ENCODE peak calls at places on chromosomes 7 and 10, in ten cellular contexts. A is sigmoid colon; E is heart right ventricle; N is aorta; B is GM12878; W is colonic mucosa; I is thoracic aorta; U is stomach; T is effector memory CD4-positive, alpha-beta T cell; F is GM23338. D is an unnamed sample.

GRCh38 chr7:85285502-85285901 is 98.6 kb upstream of the SEMA3D start:
- DNase-seq in B (no peak), T (no peak), A (no peak), U (no peak), N (no peak), E (no peak), I (no peak), F (no peak), W (no peak), D (no peak)

GRCh38 chr10:84329094-84329611 is 764 bp downstream of the CCSER2 start:
- DNase-seq in T (peak; percentile 62), E (peak; percentile 17), I (no peak), U (no peak), F (peak; percentile 60), B (no peak), N (no peak), W (peak; percentile 60), A (no peak), D (peak; percentile 87)

GRCh38 chr10:27192284-27192683 is 37.1 kb downstream of the MASTL start:
- DNase-seq in I (peak; percentile 19), E (no peak), W (no peak), A (no peak), B (no peak), F (no peak), T (no peak), U (no peak), N (no peak), D (no peak)

GRCh38 chr7:90311185-90311584 is 9.9 kb downstream of the FAM237B start:
- DNase-seq in T (no peak), B (no peak), E (no peak), I (no peak), F (no peak), N (no peak), W (no peak), U (no peak), A (no peak), D (no peak)

GRCh38 chr10:43857206-43857952 is 208.7 kb upstream of the ZNF32 start:
- DNase-seq in U (no peak), I (no peak), F (no peak), N (no peak), W (no peak), T (no peak), A (no peak), E (no peak), B (no peak), D (peak; percentile 12)

GRCh38 chr7:96224682-96225081 is 97.2 kb downstream of the SLC25A13 start:
- DNase-seq in W (no peak), T (no peak), E (no peak), F (peak; percentile 55), N (no peak), U (no peak), B (no peak), I (no peak), A (no peak), D (no peak)

GRCh38 chr10:19659920-19660655 is 156.1 kb upstream of the PLXDC2 start:
- DNase-seq in F (no peak), I (no peak), A (no peak), N (no peak), W (no peak), U (no peak), B (no peak), E (no peak), T (no peak), D (no peak)

GRCh38 chr7:77651544-77652162 is 44.6 kb upstream of the RSBN1L start:
- DNase-seq in U (no peak), T (peak; percentile 3), N (no peak), F (peak; percentile 63), B (no peak), E (no peak), A (no peak), I (no peak), W (peak; percentile 55), D (peak; percentile 50)

GRCh38 chr7:71793251-71793650 is 618.9 kb downstream of the CALN1 start:
- DNase-seq in A (no peak), N (no peak), B (no peak), W (no peak), E (no peak), T (no peak), U (no peak), F (no peak), I (no peak), D (no peak)

GRCh38 chr7:22154130-22154529 is 202.8 kb downstream of the RAPGEF5 start:
- DNase-seq in I (no peak), A (no peak), F (peak; percentile 62), W (no peak), E (no peak), T (no peak), N (no peak), U (no peak), B (no peak), D (no peak)

GRCh38 chr7:25686493-25686892 is 458.2 kb upstream of the NPVF start:
- DNase-seq in N (no peak), B (no peak), A (no peak), W (no peak), I (no peak), U (no peak), T (no peak), E (no peak), F (no peak), D (no peak)

GRCh38 chr10:117534321-117535044 is 8.1 kb upstream of the EMX2 start:
- DNase-seq in E (no peak), F (peak; percentile 39), A (no peak), T (no peak), N (no peak), B (no peak), W (no peak), I (no peak), U (no peak), D (no peak)

GRCh38 chr10:96753956-96754355 is 33.6 kb upstream of the PIK3AP1 start:
- DNase-seq in T (no peak), A (no peak), U (no peak), N (no peak), I (no peak), F (no peak), B (no peak), W (no peak), E (no peak), D (no peak)
- H3K4me1 ChIP-seq in T (no peaks in the 10 kb centered on the region), A (no peaks in the 10 kb centered on the region), U (no peaks in the 10 kb centered on the region), N (no peaks in the 10 kb centered on the region), I (no peaks in the 10 kb centered on the region), F (no peaks in the 10 kb centered on the region), B (peaks cover 20% of the 10 kb centered on the region), W (no peaks in the 10 kb centered on the region), E (peaks cover 7% of the 10 kb centered on the region), D (no peaks in the 10 kb centered on the region)

DNA sequence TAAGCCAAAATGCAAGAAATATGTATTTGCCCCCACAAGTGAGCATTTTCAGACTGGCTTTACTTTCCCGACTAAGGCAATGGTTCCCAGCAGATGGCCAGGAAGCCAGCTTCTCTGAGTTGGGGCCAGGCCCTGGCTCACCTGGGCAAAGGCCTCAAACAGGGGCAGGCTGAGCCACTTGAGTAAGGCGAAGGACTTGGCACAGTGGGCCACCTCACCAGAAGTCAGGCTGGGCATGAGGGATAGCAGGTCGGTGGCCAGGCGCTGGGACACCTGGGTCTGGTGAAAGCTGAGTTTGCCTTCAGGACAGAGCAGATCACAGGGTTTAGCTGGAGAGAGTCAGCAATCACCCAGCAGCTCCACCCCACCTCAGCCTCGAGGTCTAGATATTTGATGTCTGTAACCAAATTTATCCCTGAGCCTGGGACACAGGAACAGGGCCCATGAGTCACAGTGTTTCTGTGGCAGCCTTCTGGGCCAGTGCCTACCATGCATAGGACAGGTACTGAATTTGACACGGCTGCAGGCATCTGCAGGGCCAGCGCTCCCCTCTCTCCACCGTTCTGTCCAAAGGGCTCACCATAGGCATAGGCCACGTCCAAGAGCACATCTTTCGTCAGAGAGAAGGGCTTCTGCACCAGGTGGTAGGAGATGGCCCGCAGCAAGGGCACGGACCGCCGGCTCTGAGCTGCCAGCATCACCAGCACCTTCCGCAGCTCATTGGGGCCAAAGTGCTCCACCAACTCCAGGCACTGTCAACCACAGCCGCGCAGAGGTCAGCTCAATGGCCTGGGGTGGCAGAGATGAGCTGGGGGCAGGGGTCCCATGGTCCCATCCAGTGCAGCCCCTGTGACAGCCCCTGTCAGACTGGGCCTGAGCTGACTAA is 7.3 kb downstream of the TBRG4 start:
- DNase-seq in B (no peak), N (peak; percentile 69), F (no peak), A (no peak), T (no peak), I (no peak), W (no peak), E (no peak), U (no peak), D (no peak)
- H3K4me3 ChIP-seq in B (no peak overlapping the region), N (no peak overlapping the region), F (no peak overlapping the region), A (no peak overlapping the region), T (no peak overlapping the region), I (no peak overlapping the region), W (no peak overlapping the region), E (no peak overlapping the region), U (no peak overlapping the region), D (no peak overlapping the region)

GRCh38 chr10:79095316-79095715 is 26.6 kb downstream of the ZMIZ1 start:
- DNase-seq in F (no peak), A (no peak), I (no peak), N (no peak), U (no peak), B (no peak), T (no peak), W (no peak), E (no peak), D (no peak)
- H3K4me1 ChIP-seq in F (peaks cover 12% of the 10 kb centered on the region), A (no peaks in the 10 kb centered on the region), I (peaks cover 65% of the 10 kb centered on the region), N (no peaks in the 10 kb centered on the region), U (peaks cover 97% of the 10 kb centered on the region), B (peaks cover 40% of the 10 kb centered on the region), T (peaks cover 13% of the 10 kb centered on the region), W (peaks cover 31% of the 10 kb centered on the region), E (peaks cover 98% of the 10 kb centered on the region), D (peaks cover 8% of the 10 kb centered on the region)

DNA sequence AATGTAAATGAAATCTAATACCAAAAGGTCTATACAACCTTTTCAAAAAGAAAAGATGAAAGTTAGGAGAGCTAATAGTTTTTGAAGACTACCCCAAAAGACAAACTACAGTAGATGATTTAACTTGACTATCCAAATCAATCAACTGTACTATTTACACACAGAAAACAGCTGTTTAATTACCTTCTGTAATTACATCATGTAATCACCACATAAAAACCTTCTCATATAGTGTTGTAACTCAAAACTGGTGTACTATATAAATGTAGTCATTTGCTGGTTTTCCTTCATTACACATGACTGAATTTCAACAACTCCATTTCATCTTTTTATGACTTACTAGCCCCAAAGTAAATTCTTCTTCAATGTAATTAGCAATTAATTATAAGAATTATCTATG is 4.5 kb downstream of the RTKN2 start:
- DNase-seq in N (no peak), A (no peak), W (no peak), I (no peak), E (no peak), T (no peak), F (no peak), B (no peak), U (no peak), D (no peak)
- H3K4me3 ChIP-seq in N (no peak overlapping the region), A (no peak overlapping the region), W (no peak overlapping the region), I (no peak overlapping the region), E (no peak overlapping the region), T (no peak overlapping the region), F (no peak overlapping the region), B (no peak overlapping the region), U (no peak overlapping the region), D (no peak overlapping the region)

GRCh38 chr10:71860243-71861029 is 9.4 kb upstream of the PSAP start:
- DNase-seq in A (peak; percentile 99), F (peak; percentile 76), W (peak; percentile 71), B (no peak), T (no peak), E (peak; percentile 89), I (peak; percentile 94), N (peak; percentile 95), U (peak; percentile 84), D (no peak)
- H3K4me1 ChIP-seq in A (no peaks in the 10 kb centered on the region), F (no peaks in the 10 kb centered on the region), W (no peaks in the 10 kb centered on the region), B (peaks cover 19% of the 10 kb centered on the region), T (no peaks in the 10 kb centered on the region), E (peaks cover 26% of the 10 kb centered on the region), I (peaks cover 27% of the 10 kb centered on the region), N (no peaks in the 10 kb centered on the region), U (peaks cover 17% of the 10 kb centered on the region), D (no peaks in the 10 kb centered on the region)

GRCh38 chr7:140440593-140440992 is 36.7 kb downstream of the RAB19 start:
- DNase-seq in E (no peak), N (peak; percentile 1), T (no peak), I (no peak), F (no peak), W (no peak), A (no peak), B (no peak), U (no peak), D (no peak)
- H3K4me3 ChIP-seq in E (no peak overlapping the region), N (no peak overlapping the region), T (no peak overlapping the region), I (no peak overlapping the region), F (no peak overlapping the region), W (no peak overlapping the region), A (no peak overlapping the region), B (no peak overlapping the region), U (no peak overlapping the region), D (no peak overlapping the region)